ENCODE peak calls at places on chromosomes 4 and X, in six cellular contexts. P is fibroblast of pulmonary artery, Z is stomach, T is HFF-Myc, S is bronchial epithelial cell, O is hepatocyte. E is an unnamed sample.

GRCh38 chr4:101806914-101807313 is 16.4 kb downstream of the BANK1 start:
- DNase-seq in P (peak), Z (no peak), T (no peak), S (no peak), O (no peak), E (no peak)

GRCh38 chrX:14051416-14051815 is 21.7 kb upstream of the GEMIN8 start:
- DNase-seq in P (no peak), Z (no peak), T (no peak), S (no peak), O (no peak), E (no peak)

GRCh38 chr4:15147709-15148651 is 145.7 kb downstream of the CPEB2 start:
- DNase-seq in P (no peak), Z (no peak), T (no peak), S (no peak), O (no peak), E (no peak)

GRCh38 chrX:135086197-135086854 is 34.0 kb downstream of the ETDB start:
- DNase-seq in P (peak), Z (peak), T (no peak), S (peak), O (peak), E (no peak)

GRCh38 chrX:110182362-110182761 is 135.5 kb downstream of the AMMECR1 start:
- DNase-seq in P (no peak), Z (no peak), T (no peak), S (peak), O (no peak), E (no peak)

GRCh38 chrX:56764975-56765791 is 36.1 kb downstream of the NBDY start:
- DNase-seq in P (no peak), Z (no peak), T (no peak), S (no peak), O (no peak), E (peak)

GRCh38 chr4:43718369-43718768 is 730.2 kb downstream of the KCTD8 start:
- DNase-seq in P (no peak), Z (no peak), T (no peak), S (no peak), O (no peak), E (no peak)

GRCh38 chr4:183492791-183493221 is 12.1 kb upstream of the ING2 start:
- DNase-seq in P (peak), Z (no peak), T (peak), S (peak), O (no peak), E (no peak)

GRCh38 chr4:170374770-170375169 is 285.0 kb upstream of the AADAT start:
- DNase-seq in P (peak), Z (no peak), T (no peak), S (peak), O (peak), E (no peak)

GRCh38 chr4:112564706-112565270 is 48.8 kb upstream of the NEUROG2 start:
- DNase-seq in P (no peak), Z (no peak), T (no peak), S (no peak), O (no peak), E (no peak)

GRCh38 chr4:166045457-166045856 is 172.4 kb downstream of the TLL1 start:
- DNase-seq in P (no peak), Z (no peak), T (no peak), S (no peak), O (no peak), E (no peak)

GRCh38 chr4:153939570-153939969 is 150.7 kb upstream of the SFRP2 start:
- DNase-seq in P (no peak), Z (no peak), T (no peak), S (no peak), O (no peak), E (no peak)

GRCh38 chrX:43718081-43718480 is 62.0 kb downstream of the MAOA start:
- DNase-seq in P (no peak), Z (no peak), T (no peak), S (no peak), O (no peak), E (no peak)

GRCh38 chr4:174398728-174399127 is 115.0 kb downstream of the CEP44 start:
- DNase-seq in P (peak), Z (no peak), T (peak), S (peak), O (no peak), E (no peak)

GRCh38 chr4:54320826-54321320 is 91.8 kb downstream of the PDGFRA start:
- DNase-seq in P (no peak), Z (no peak), T (no peak), S (peak), O (no peak), E (no peak)

GRCh38 chr4:118760493-118760892 is 75.3 kb downstream of the METTL14 start:
- DNase-seq in P (no peak), Z (no peak), T (no peak), S (no peak), O (no peak), E (no peak)
- TF ChIP-seq CTCF in P (no peak), Z (no peak), T (no peak), S (no peak), O (no peak), E (no peak)

DNA sequence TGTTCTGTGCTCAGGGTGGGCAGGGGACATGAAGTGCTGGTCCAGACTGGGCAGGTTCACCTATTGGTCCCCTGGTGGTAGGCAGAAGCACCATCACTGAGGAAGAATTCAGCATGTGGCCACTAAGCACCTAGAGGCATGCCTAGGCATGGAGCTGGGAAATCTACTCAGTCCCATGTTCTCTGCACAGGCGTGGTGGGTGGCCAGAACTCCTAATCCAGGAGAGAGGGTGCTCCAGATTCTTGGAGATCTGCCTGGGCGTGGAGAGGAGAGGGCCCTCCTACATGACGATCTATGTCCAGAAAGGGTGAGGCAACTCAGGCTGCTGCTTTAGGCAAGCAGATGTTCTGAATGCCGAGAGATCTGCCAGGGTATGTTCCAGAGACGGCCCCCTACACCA is 44.6 kb upstream of the MAGEC2 start:
- DNase-seq in P (no peak), Z (no peak), T (no peak), S (peak), O (no peak), E (no peak)
- TF ChIP-seq CTCF in P (no peak), Z (no peak), T (no peak), S (peak), O (no peak), E (no peak)

DNA sequence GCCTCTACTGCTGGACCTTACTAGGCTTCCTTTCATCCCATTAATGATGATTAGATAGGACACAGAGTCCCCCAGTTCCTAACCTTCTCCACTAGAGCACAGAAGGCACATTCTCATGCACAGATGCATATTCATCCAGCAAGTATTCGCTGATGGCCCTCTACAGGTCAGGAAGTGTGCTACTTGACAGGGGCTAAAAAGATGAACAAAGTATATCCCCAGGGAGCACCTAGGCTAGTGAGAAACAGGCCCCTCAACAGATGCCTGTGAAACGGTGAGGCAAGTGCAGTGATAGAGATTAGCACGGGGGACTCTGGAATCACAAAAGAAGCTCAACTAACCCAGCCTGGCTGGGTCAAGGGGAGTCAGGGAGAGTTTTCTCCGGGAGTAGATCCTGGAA is 95.8 kb downstream of the MGST2 start:
- DNase-seq in P (peak), Z (no peak), T (no peak), S (peak), O (no peak), E (no peak)
- TF ChIP-seq CTCF in P (peak), Z (no peak), T (peak), S (peak), O (peak), E (no peak)

GRCh38 chr4:164937576-164938270 is 39.7 kb downstream of the TRIM61 start:
- DNase-seq in P (peak), Z (no peak), T (no peak), S (peak), O (peak), E (no peak)
- TF ChIP-seq CTCF in P (no peak), Z (no peak), T (peak), S (peak), O (peak), E (no peak)

GRCh38 chr4:176788971-176789370 is 3.8 kb downstream of the VEGFC start:
- DNase-seq in P (no peak), Z (no peak), T (no peak), S (no peak), O (no peak), E (no peak)

GRCh38 chr4:176788248-176788647 is 4.5 kb downstream of the VEGFC start:
- DNase-seq in P (no peak), Z (no peak), T (no peak), S (no peak), O (no peak), E (no peak)

GRCh38 chr4:176790398-176790797 is 2.3 kb downstream of the VEGFC start:
- DNase-seq in P (no peak), Z (no peak), T (no peak), S (peak), O (no peak), E (no peak)

GRCh38 chr4:176791591-176792347 is 953 bp downstream of the VEGFC start:
- DNase-seq in P (peak), Z (peak), T (no peak), S (peak), O (peak), E (peak)

GRCh38 chr4:176789955-176790354 is 2.8 kb downstream of the VEGFC start:
- DNase-seq in P (peak), Z (no peak), T (peak), S (peak), O (peak), E (no peak)
- TF ChIP-seq CTCF in P (peak), Z (peak), T (peak), S (peak), O (peak), E (peak)

GRCh38 chr4:91961504-91961903 is 342.3 kb upstream of the GRID2 start:
- DNase-seq in P (peak), Z (no peak), T (no peak), S (peak), O (no peak), E (no peak)

GRCh38 chr4:91963489-91963888 is 340.3 kb upstream of the GRID2 start:
- DNase-seq in P (peak), Z (no peak), T (no peak), S (peak), O (no peak), E (no peak)

GRCh38 chr4:91957963-91958362 is 345.8 kb upstream of the GRID2 start:
- DNase-seq in P (no peak), Z (no peak), T (no peak), S (no peak), O (no peak), E (no peak)

GRCh38 chr4:91958651-91959050 is 345.1 kb upstream of the GRID2 start:
- DNase-seq in P (peak), Z (no peak), T (no peak), S (no peak), O (peak), E (no peak)
- TF ChIP-seq CTCF in P (no peak), Z (no peak), T (no peak), S (no peak), O (no peak), E (no peak)

GRCh38 chrX:39626749-39627148 is 471.0 kb downstream of the BCOR start:
- DNase-seq in P (no peak), Z (no peak), T (no peak), S (no peak), O (no peak), E (no peak)

GRCh38 chrX:39629001-39629400 is 468.8 kb downstream of the BCOR start:
- DNase-seq in P (no peak), Z (no peak), T (no peak), S (no peak), O (peak), E (no peak)

GRCh38 chrX:39625810-39626209 is 471.9 kb downstream of the BCOR start:
- DNase-seq in P (no peak), Z (no peak), T (no peak), S (no peak), O (no peak), E (no peak)

GRCh38 chrX:39630344-39630743 is 467.4 kb downstream of the BCOR start:
- DNase-seq in P (no peak), Z (no peak), T (no peak), S (no peak), O (no peak), E (no peak)

GRCh38 chrX:39627257-39627656 is 470.5 kb downstream of the BCOR start:
- DNase-seq in P (no peak), Z (peak), T (no peak), S (no peak), O (no peak), E (no peak)
- TF ChIP-seq CTCF in P (no peak), Z (no peak), T (no peak), S (no peak), O (no peak), E (no peak)

GRCh38 chrX:10972731-10973130 is 138.4 kb upstream of the HCCS start:
- DNase-seq in P (peak), Z (no peak), T (no peak), S (no peak), O (no peak), E (no peak)
- TF ChIP-seq CTCF in P (no peak), Z (no peak), T (no peak), S (no peak), O (no peak), E (no peak)

DNA sequence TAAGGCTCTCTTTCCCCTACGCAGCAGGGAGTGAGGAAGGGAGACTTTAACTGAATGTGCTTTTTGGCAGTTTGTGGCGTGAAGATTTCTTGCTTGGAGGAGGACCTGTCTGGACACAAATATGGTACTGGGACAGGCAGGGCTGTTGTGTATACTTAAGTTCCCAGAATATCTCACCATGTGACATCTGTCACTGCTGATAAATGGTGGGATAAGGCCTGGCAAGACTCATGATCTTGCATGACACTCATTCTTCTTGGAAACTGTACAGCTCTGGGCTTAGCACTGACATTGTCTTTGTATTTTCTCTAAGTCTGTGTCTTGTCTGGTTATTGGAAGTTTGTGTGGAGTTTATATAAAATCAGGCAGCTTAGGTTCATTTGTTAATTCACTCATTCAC is 93.1 kb downstream of the STK32B start:
- DNase-seq in P (no peak), Z (no peak), T (no peak), S (no peak), O (no peak), E (no peak)
- TF ChIP-seq CTCF in P (no peak), Z (no peak), T (no peak), S (no peak), O (no peak), E (no peak)

E was measured in kidney.